ENCODE peak calls at places on chromosome 11, in six cellular contexts. W, I, U, T, P and C are unnamed samples.

GRCh38 chr11:26584818-26585217 is 12.8 kb upstream of the MUC15 start:
- DNase-seq in W (no peak), I (no peak), U (no peak), T (no peak), P (no peak), C (no peak)

GRCh38 chr11:10878408-10879214 is 20.8 kb upstream of the ZBED5 start:
- DNase-seq in W (no peak), I (peak; percentile 58), U (peak; percentile 61), T (peak; percentile 19), P (peak; percentile 47), C (peak; percentile 48)

GRCh38 chr11:15073361-15074205 is at the start of gene CALCB:
- DNase-seq in W (peak; percentile 65), I (no peak), U (no peak), T (no peak), P (peak; percentile 83), C (no peak)

GRCh38 chr11:416757-417621 is 2.2 kb upstream of the SIGIRR start:
- DNase-seq in W (peak; percentile 90), I (no peak), U (no peak), T (no peak), P (no peak), C (no peak)

GRCh38 chr11:85813721-85814120 is 2.8 kb upstream of the SYTL2 start:
- DNase-seq in W (no peak), I (peak; percentile 9), U (no peak), T (no peak), P (no peak), C (no peak)

GRCh38 chr11:3835100-3835485 is 5.7 kb downstream of the RHOG start:
- DNase-seq in W (no peak), I (no peak), U (no peak), T (no peak), P (no peak), C (no peak)

GRCh38 chr11:90512846-90513245 is 290.0 kb upstream of the CHORDC1 start:
- DNase-seq in W (no peak), I (no peak), U (no peak), T (no peak), P (no peak), C (no peak)

GRCh38 chr11:76232026-76232665 is 25.8 kb upstream of the WNT11 start:
- DNase-seq in W (no peak), I (no peak), U (no peak), T (peak; percentile 17), P (no peak), C (no peak)

GRCh38 chr11:61885166-61885778 is 6.1 kb downstream of the FADS3 start:
- DNase-seq in W (peak; percentile 45), I (no peak), U (no peak), T (no peak), P (no peak), C (peak; percentile 62)
- H3K79me2 ChIP-seq in W (no peaks in the 10 kb centered on the region), I (no peaks in the 10 kb centered on the region), U (no peaks in the 10 kb centered on the region), T (no peaks in the 10 kb centered on the region), P (peaks cover 43% of the 10 kb centered on the region), C (peaks cover 50% of the 10 kb centered on the region)

GRCh38 chr11:117225553-117226170 is 6.2 kb downstream of the PCSK7 start:
- DNase-seq in W (no peak), I (no peak), U (no peak), T (no peak), P (no peak), C (no peak)
- TF ChIP-seq JUND in W (no peak), I (no peak), U (no peak), T (no peak), P (no peak), C (no peak)

GRCh38 chr11:100188137-100188783 is 498.8 kb upstream of the ARHGAP42 start:
- DNase-seq in W (no peak), I (no peak), U (no peak), T (no peak), P (no peak), C (no peak)
- H3K79me2 ChIP-seq in W (no peaks in the 10 kb centered on the region), I (no peaks in the 10 kb centered on the region), U (no peaks in the 10 kb centered on the region), T (no peaks in the 10 kb centered on the region), P (no peaks in the 10 kb centered on the region), C (no peaks in the 10 kb centered on the region)

GRCh38 chr11:23252426-23252825 is 392.2 kb upstream of the CCDC179 start:
- DNase-seq in W (no peak), I (no peak), U (no peak), T (no peak), P (no peak), C (no peak)

GRCh38 chr11:23263466-23263865 is 403.2 kb upstream of the CCDC179 start:
- DNase-seq in W (no peak), I (no peak), U (no peak), T (no peak), P (no peak), C (no peak)

GRCh38 chr11:23257088-23257487 is 396.8 kb upstream of the CCDC179 start:
- DNase-seq in W (no peak), I (no peak), U (no peak), T (no peak), P (no peak), C (no peak)

GRCh38 chr11:23257556-23257955 is 397.3 kb upstream of the CCDC179 start:
- DNase-seq in W (no peak), I (no peak), U (no peak), T (no peak), P (no peak), C (no peak)
- TF ChIP-seq JUND in W (no peak), I (no peak), U (no peak), T (no peak), P (no peak), C (no peak)